ENCODE peak calls at places on chromosomes 13 and 19, in five cellular contexts. U, S, R, Z and H are unnamed samples.
A peak's percentile ranks its signal among the peaks of the same experiment; 100 is the strongest.

GRCh38 chr13:70844391-70845108 is 736.3 kb upstream of the KLHL1 start:
- DNase-seq in U (no peak), S (no peak), R (no peak), Z (no peak), H (no peak)

GRCh38 chr19:16374436-16374835 is 49.8 kb downstream of the KLF2 start:
- DNase-seq in U (no peak), S (no peak), R (no peak), Z (no peak), H (no peak)

GRCh38 chr19:42010245-42011126 is 16.5 kb upstream of the ATP1A3 start:
- DNase-seq in U (peak; percentile 60), S (no peak), R (no peak), Z (no peak), H (no peak)

GRCh38 chr19:17754634-17755532 is 3.6 kb downstream of the FCHO1 start:
- DNase-seq in U (no peak), S (peak; percentile 87), R (no peak), Z (no peak), H (peak; percentile 65)

GRCh38 chr13:33207616-33207964 is 78.0 kb downstream of the STARD13 start:
- DNase-seq in U (peak; percentile 98), S (no peak), R (peak; percentile 74), Z (no peak), H (no peak)

GRCh38 chr13:42001580-42001979 is 40.7 kb upstream of the VWA8 start:
- DNase-seq in U (peak; percentile 93), S (no peak), R (no peak), Z (no peak), H (peak; percentile 33)

GRCh38 chr13:95596701-95597100 is 44.2 kb downstream of the CLDN10 start:
- DNase-seq in U (no peak), S (no peak), R (no peak), Z (no peak), H (no peak)

GRCh38 chr13:111850458-111850857 is 216.5 kb upstream of the SOX1 start:
- DNase-seq in U (no peak), S (no peak), R (no peak), Z (no peak), H (no peak)

GRCh38 chr19:57103573-57104277 is 16.1 kb upstream of the USP29 start:
- DNase-seq in U (peak; percentile 47), S (peak; percentile 15), R (peak; percentile 47), Z (peak; percentile 54), H (peak; percentile 28)

GRCh38 chr19:15123900-15124299 is 16.7 kb downstream of the SYDE1 start:
- DNase-seq in U (no peak), S (no peak), R (no peak), Z (no peak), H (no peak)

GRCh38 chr13:92354583-92354982 is 872.0 kb upstream of the GPC6 start:
- DNase-seq in U (no peak), S (no peak), R (no peak), Z (no peak), H (no peak)

GRCh38 chr19:54207908-54208783 is 7.5 kb downstream of the RPS9 start:
- DNase-seq in U (peak; percentile 78), S (peak; percentile 84), R (peak; percentile 59), Z (peak; percentile 44), H (no peak)

GRCh38 chr13:76939215-76939614 is 9.1 kb upstream of the ACOD1 start:
- DNase-seq in U (peak; percentile 41), S (no peak), R (no peak), Z (no peak), H (no peak)

GRCh38 chr19:3176715-3177501 is 1.7 kb upstream of the S1PR4 start:
- DNase-seq in U (peak; percentile 67), S (no peak), R (no peak), Z (peak; percentile 77), H (peak; percentile 80)

GRCh38 chr19:47768604-47769003 is 9.9 kb upstream of the SELENOW start:
- DNase-seq in U (no peak), S (no peak), R (no peak), Z (no peak), H (peak; percentile 51)

GRCh38 chr19:56133858-56134654 is 7.0 kb upstream of the ZNF444 start:
- DNase-seq in U (peak; percentile 17), S (no peak), R (no peak), Z (no peak), H (no peak)

GRCh38 chr13:114068723-114069322 is 63.6 kb downstream of the RASA3 start:
- DNase-seq in U (peak; percentile 77), S (no peak), R (no peak), Z (no peak), H (no peak)

GRCh38 chr19:18464646-18465045 is 26.7 kb upstream of the ISYNA1 start:
- DNase-seq in U (peak; percentile 97), S (no peak), R (peak; percentile 80), Z (no peak), H (no peak)

GRCh38 chr13:110907951-110908898 is 6.6 kb downstream of the ANKRD10 start:
- DNase-seq in U (peak; percentile 72), S (no peak), R (peak; percentile 94), Z (no peak), H (peak; percentile 74)

GRCh38 chr19:34867631-34868030 is 59.1 kb upstream of the ZNF30 start:
- DNase-seq in U (no peak), S (no peak), R (no peak), Z (no peak), H (no peak)

GRCh38 chr13:51576754-51577153 is 7.5 kb upstream of the WDFY2 start:
- DNase-seq in U (no peak), S (no peak), R (no peak), Z (no peak), H (no peak)

GRCh38 chr19:29625316-29625715 is 19.2 kb downstream of the POP4 start:
- DNase-seq in U (no peak), S (no peak), R (no peak), Z (no peak), H (no peak)

GRCh38 chr19:15790096-15790495 is 2.6 kb downstream of the OR10H5 start:
- DNase-seq in U (no peak), S (no peak), R (no peak), Z (no peak), H (peak; percentile 39)

GRCh38 chr19:19656451-19657396 is 6.8 kb downstream of the ATP13A1 start:
- DNase-seq in U (no peak), S (no peak), R (no peak), Z (no peak), H (no peak)

GRCh38 chr13:20566424-20566916 is 487 bp upstream of the IFT88 start:
- DNase-seq in U (peak; percentile 85), S (no peak), R (peak; percentile 76), Z (no peak), H (peak; percentile 76)

GRCh38 chr13:58142952-58143351 is 511.4 kb downstream of the PCDH17 start:
- DNase-seq in U (no peak), S (no peak), R (no peak), Z (no peak), H (no peak)

GRCh38 chr13:90640976-90641375 is 706.5 kb upstream of the MIR17HG start:
- DNase-seq in U (no peak), S (no peak), R (no peak), Z (no peak), H (no peak)

GRCh38 chr13:53201454-53202225 is 173.0 kb downstream of the OLFM4 start:
- DNase-seq in U (no peak), S (no peak), R (no peak), Z (no peak), H (no peak)

GRCh38 chr13:58960909-58961308 is 1202.8 kb downstream of the DIAPH3 start:
- DNase-seq in U (peak; percentile 2), S (no peak), R (peak; percentile 9), Z (no peak), H (peak; percentile 5)

GRCh38 chr19:16581145-16581970 is 9.1 kb upstream of the SLC35E1 start:
- DNase-seq in U (no peak), S (no peak), R (no peak), Z (no peak), H (no peak)

DNA sequence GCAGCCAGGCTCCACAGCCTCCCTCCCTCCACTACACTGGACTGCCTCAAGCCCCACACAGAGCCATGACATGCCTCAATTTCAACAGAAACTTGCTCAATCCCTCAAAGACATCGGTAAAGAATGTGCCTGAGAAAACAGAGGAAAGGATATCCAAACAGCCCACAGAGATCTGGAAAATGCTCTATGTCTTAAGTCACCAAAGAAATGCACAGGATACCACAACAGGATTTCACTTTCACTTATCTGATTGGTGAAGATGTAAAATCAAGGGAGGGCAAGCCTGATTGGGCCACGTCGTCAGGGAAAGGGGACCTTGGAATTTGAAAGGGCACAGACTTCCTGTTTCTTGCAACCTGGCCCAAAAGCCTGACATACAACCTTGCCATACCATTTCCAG is 14.2 kb downstream of the CACNA1A start:
- DNase-seq in U (peak; percentile 93), S (no peak), R (no peak), Z (no peak), H (no peak)
- TF ChIP-seq RFX5 in U (no peak), S (no peak), R (no peak), Z (no peak), H (no peak)

GRCh38 chr13:46170268-46170667 is 11.7 kb downstream of the LCP1 start:
- DNase-seq in U (no peak), S (no peak), R (no peak), Z (no peak), H (no peak)

GRCh38 chr13:46168818-46169217 is 13.2 kb downstream of the LCP1 start:
- DNase-seq in U (no peak), S (no peak), R (no peak), Z (no peak), H (no peak)

GRCh38 chr13:46166947-46167610 is 14.9 kb downstream of the LCP1 start:
- DNase-seq in U (no peak), S (no peak), R (no peak), Z (no peak), H (no peak)

GRCh38 chr13:46166221-46166584 is 15.8 kb downstream of the LCP1 start:
- DNase-seq in U (no peak), S (no peak), R (no peak), Z (no peak), H (no peak)

DNA sequence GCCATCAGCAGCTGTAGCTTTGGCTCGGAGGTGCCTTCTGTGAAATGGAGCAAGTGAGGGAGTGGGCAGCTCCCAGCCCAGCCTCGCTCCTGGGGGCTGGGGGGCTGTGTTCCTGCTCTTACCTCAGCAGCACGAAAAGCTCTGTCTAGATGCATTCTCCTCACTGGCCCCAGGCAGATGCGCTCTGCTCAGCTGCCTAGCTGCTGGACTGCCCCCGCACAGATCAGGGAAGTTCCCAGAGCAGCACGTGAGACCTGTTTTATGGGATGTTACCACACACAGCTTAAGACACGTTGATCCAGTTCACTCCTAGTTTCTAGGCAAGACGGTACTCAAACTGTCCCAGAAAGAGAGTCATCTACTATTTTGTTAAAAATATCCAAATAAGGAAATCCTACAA is 13.6 kb downstream of the LCP1 start:
- DNase-seq in U (no peak), S (no peak), R (no peak), Z (no peak), H (no peak)
- TF ChIP-seq BHLHE40 in U (no peak), S (peak; percentile 94), R (no peak), Z (peak; percentile 93), H (no peak)

GRCh38 chr19:4318460-4318859 is 14.1 kb downstream of the FSD1 start:
- DNase-seq in U (no peak), S (no peak), R (no peak), Z (no peak), H (no peak)

GRCh38 chr19:4320419-4320818 is 16.0 kb downstream of the FSD1 start:
- DNase-seq in U (no peak), S (no peak), R (no peak), Z (no peak), H (no peak)

GRCh38 chr19:4319067-4319718 is 14.8 kb downstream of the FSD1 start:
- DNase-seq in U (no peak), S (no peak), R (no peak), Z (no peak), H (no peak)

GRCh38 chr19:4316940-4317339 is 12.5 kb downstream of the FSD1 start:
- DNase-seq in U (no peak), S (no peak), R (no peak), Z (no peak), H (no peak)
- TF ChIP-seq RFX5 in U (no peak), S (no peak), R (no peak), Z (no peak), H (no peak)

GRCh38 chr19:43464089-43464775 is 1.2 kb downstream of the LYPD3 start:
- DNase-seq in U (no peak), S (no peak), R (no peak), Z (peak; percentile 86), H (no peak)
- TF ChIP-seq BHLHE40 in U (no peak), S (no peak), R (no peak), Z (no peak), H (no peak)